ENCODE peak calls at places on chromosome 5, in ten cellular contexts. G is A549, Z is D341Med, L is choroid plexus epithelial cell, D is HT1080, E is aorta, U is posterior vena cava, M is stomach, I is mesenchymal stem cell, R is amniotic stem cell. B is an unnamed sample.

GRCh38 chr5:102617187-102617856 is 118.5 kb upstream of the SLCO6A1 start:
- DNase-seq in G (no peak), Z (no peak), L (no peak), D (no peak), E (no peak), U (no peak), M (no peak), I (no peak), R (no peak), B (no peak)

GRCh38 chr5:83972236-83972635 is 251.6 kb upstream of the HAPLN1 start:
- DNase-seq in G (no peak), Z (no peak), L (peak; percentile 7), D (peak; percentile 71), E (no peak), U (no peak), M (no peak), I (peak; percentile 83), R (no peak), B (no peak)

GRCh38 chr5:107790671-107791070 is 119.9 kb upstream of the EFNA5 start:
- DNase-seq in G (no peak), Z (no peak), L (no peak), D (no peak), E (no peak), U (no peak), M (no peak), I (no peak), R (no peak), B (peak; percentile 59)

GRCh38 chr5:97628011-97628410 is 445.0 kb upstream of the RIOK2 start:
- DNase-seq in G (no peak), Z (no peak), L (no peak), D (no peak), E (no peak), U (no peak), M (no peak), I (no peak), R (no peak), B (no peak)

GRCh38 chr5:148805323-148806290 is 20.8 kb upstream of the ADRB2 start:
- DNase-seq in G (no peak), Z (no peak), L (peak; percentile 17), D (peak; percentile 86), E (no peak), U (no peak), M (no peak), I (peak; percentile 72), R (no peak), B (no peak)

GRCh38 chr5:61293051-61293450 is 39.0 kb upstream of the ZSWIM6 start:
- DNase-seq in G (no peak), Z (no peak), L (no peak), D (no peak), E (no peak), U (no peak), M (peak; percentile 89), I (no peak), R (no peak), B (no peak)

GRCh38 chr5:135880278-135880677 is 15.4 kb downstream of the IL9 start:
- DNase-seq in G (peak; percentile 68), Z (peak; percentile 52), L (peak; percentile 13), D (peak; percentile 51), E (no peak), U (no peak), M (no peak), I (no peak), R (no peak), B (no peak)

GRCh38 chr5:150270546-150271295 is 18.9 kb downstream of the CAMK2A start:
- DNase-seq in G (no peak), Z (no peak), L (no peak), D (no peak), E (no peak), U (no peak), M (no peak), I (no peak), R (no peak), B (no peak)

GRCh38 chr5:150129813-150130492 is 25.7 kb downstream of the PDGFRB start:
- DNase-seq in G (peak; percentile 94), Z (peak; percentile 79), L (peak; percentile 88), D (peak; percentile 61), E (peak; percentile 91), U (peak; percentile 91), M (peak; percentile 78), I (peak; percentile 77), R (no peak), B (no peak)

GRCh38 chr5:175460126-175460525 is 16.1 kb upstream of the DRD1 start:
- DNase-seq in G (no peak), Z (no peak), L (peak; percentile 43), D (peak; percentile 14), E (no peak), U (no peak), M (no peak), I (no peak), R (no peak), B (no peak)

GRCh38 chr5:146510528-146510927 is 5.5 kb downstream of the GPR151 start:
- DNase-seq in G (no peak), Z (no peak), L (peak; percentile 76), D (no peak), E (no peak), U (no peak), M (no peak), I (peak; percentile 48), R (no peak), B (no peak)

GRCh38 chr5:3598725-3599282 is 3.2 kb downstream of the IRX1 start:
- DNase-seq in G (no peak), Z (no peak), L (no peak), D (no peak), E (no peak), U (no peak), M (no peak), I (no peak), R (no peak), B (no peak)

GRCh38 chr5:128539038-128539429 is 989 bp upstream of the FBN2 start:
- DNase-seq in G (peak; percentile 18), Z (peak; percentile 20), L (peak; percentile 47), D (no peak), E (no peak), U (no peak), M (no peak), I (peak; percentile 43), R (no peak), B (no peak)

B was measured in epithelial cell of proximal tubule.